ENCODE peak calls at places on chromosomes 16 and 17, in five cellular contexts. S is ascending aorta, P is heart right ventricle, F is kidney tubule cell, W is nephron progenitor cell. E is an unnamed sample.

GRCh38 chr17:17413215-17413792 is 63.5 kb upstream of the MED9 start:
- DNase-seq in S (no peak), P (no peak), F (no peak), W (no peak), E (peak; percentile 59)

GRCh38 chr16:54462151-54462651 is 175.6 kb upstream of the IRX3 start:
- DNase-seq in S (no peak), P (no peak), F (no peak), W (no peak), E (peak; percentile 86)

GRCh38 chr16:88395669-88396584 is 13.2 kb downstream of the ZNF469 start:
- DNase-seq in S (no peak), P (no peak), F (no peak), W (no peak), E (no peak)

GRCh38 chr17:41691031-41691777 is 2.5 kb downstream of the EIF1 start:
- DNase-seq in S (no peak), P (no peak), F (no peak), W (no peak), E (no peak)

GRCh38 chr17:36858119-36859002 is 78.9 kb upstream of the LHX1 start:
- DNase-seq in S (no peak), P (no peak), F (peak; percentile 53), W (no peak), E (no peak)

GRCh38 chr16:54312502-54312991 is 26.0 kb upstream of the IRX3 start:
- DNase-seq in S (no peak), P (no peak), F (no peak), W (no peak), E (no peak)

GRCh38 chr16:88202207-88202745 is 180.5 kb upstream of the ZNF469 start:
- DNase-seq in S (no peak), P (no peak), F (no peak), W (no peak), E (no peak)

GRCh38 chr17:76071497-76072148 is 694 bp downstream of the SRP68 start:
- DNase-seq in S (no peak), P (no peak), F (no peak), W (no peak), E (no peak)

GRCh38 chr16:80166082-80166481 is 374.7 kb upstream of the DYNLRB2 start:
- DNase-seq in S (no peak), P (no peak), F (no peak), W (no peak), E (no peak)

GRCh38 chr17:59859444-59860025 is 33.2 kb downstream of the TUBD1 start:
- DNase-seq in S (no peak), P (no peak), F (peak; percentile 63), W (no peak), E (peak; percentile 86)

GRCh38 chr17:7823581-7824001 is 10.4 kb upstream of the KDM6B start:
- DNase-seq in S (no peak), P (no peak), F (no peak), W (no peak), E (no peak)

GRCh38 chr17:31488264-31488981 is 96.9 kb downstream of the RAB11FIP4 start:
- DNase-seq in S (no peak), P (no peak), F (peak; percentile 23), W (peak; percentile 31), E (no peak)

GRCh38 chr16:27596411-27596810 is 46.5 kb downstream of the KATNIP start:
- DNase-seq in S (no peak), P (no peak), F (no peak), W (no peak), E (no peak)

GRCh38 chr17:40515491-40516041 is 14.1 kb upstream of the TNS4 start:
- DNase-seq in S (no peak), P (no peak), F (no peak), W (no peak), E (no peak)

GRCh38 chr17:79160980-79161621 is 86.5 kb downstream of the ENGASE start:
- DNase-seq in S (no peak), P (no peak), F (no peak), W (no peak), E (no peak)

GRCh38 chr17:66459811-66460270 is 157.4 kb downstream of the PRKCA start:
- DNase-seq in S (no peak), P (peak; percentile 38), F (peak; percentile 91), W (no peak), E (peak; percentile 100)

GRCh38 chr17:50079334-50080095 is 15.6 kb upstream of the PDK2 start:
- DNase-seq in S (no peak), P (no peak), F (no peak), W (no peak), E (no peak)

GRCh38 chr17:39816272-39816671 is 47.8 kb downstream of the IKZF3 start:
- DNase-seq in S (no peak), P (no peak), F (no peak), W (no peak), E (no peak)

GRCh38 chr17:76189741-76190140 is 48.7 kb upstream of the FOXJ1 start:
- DNase-seq in S (no peak), P (no peak), F (no peak), W (no peak), E (no peak)

GRCh38 chr17:80109713-80110446 is 8.5 kb downstream of the GAA start:
- DNase-seq in S (no peak), P (no peak), F (no peak), W (no peak), E (no peak)

GRCh38 chr17:68178831-68179230 is 69.0 kb upstream of the AMZ2 start:
- DNase-seq in S (no peak), P (no peak), F (no peak), W (no peak), E (no peak)

GRCh38 chr17:62916684-62917571 is 49.1 kb upstream of the TANC2 start:
- DNase-seq in S (no peak), P (no peak), F (no peak), W (no peak), E (peak; percentile 88)

GRCh38 chr17:20040216-20040615 is 31.1 kb downstream of the SPECC1 start:
- DNase-seq in S (no peak), P (no peak), F (no peak), W (no peak), E (no peak)

GRCh38 chr16:68072038-68072695 is 13.0 kb upstream of the NFATC3 start:
- DNase-seq in S (no peak), P (no peak), F (peak; percentile 73), W (no peak), E (peak; percentile 31)

E was measured in fibroblast of lung.